ENCODE peak calls at places on chromosome 4, in four cellular contexts. K, B, E and A are unnamed samples.

GRCh38 chr4:43867908-43868307 is 580.7 kb downstream of the KCTD8 start:
- DNase-seq in K (no peak), B (no peak), E (no peak), A (no peak)

GRCh38 chr4:182884046-182884445 is 33.1 kb downstream of the DCTD start:
- DNase-seq in K (no peak), B (no peak), E (no peak), A (no peak)

GRCh38 chr4:74772783-74773182 is 21.5 kb downstream of the BTC start:
- DNase-seq in K (no peak), B (no peak), E (no peak), A (no peak)

GRCh38 chr4:2742081-2742822 is 13.9 kb downstream of the TNIP2 start:
- DNase-seq in K (no peak), B (no peak), E (no peak), A (no peak)

GRCh38 chr4:181157647-181158046 is 1085.6 kb upstream of the TENM3 start:
- DNase-seq in K (no peak), B (no peak), E (no peak), A (no peak)

GRCh38 chr4:184448828-184449227 is 25.5 kb downstream of the IRF2 start:
- DNase-seq in K (no peak), B (no peak), E (no peak), A (no peak)

GRCh38 chr4:39256436-39256835 is 74.1 kb downstream of the WDR19 start:
- DNase-seq in K (no peak), B (no peak), E (no peak), A (no peak)

GRCh38 chr4:3374011-3374645 is 67.6 kb upstream of the HGFAC start:
- DNase-seq in K (no peak), B (no peak), E (no peak), A (no peak)

GRCh38 chr4:161949941-161950725 is 213.7 kb downstream of the FSTL5 start:
- DNase-seq in K (no peak), B (no peak), E (no peak), A (no peak)

GRCh38 chr4:183241322-183241640 is 78.8 kb downstream of the CLDN22 start:
- DNase-seq in K (no peak), B (peak), E (no peak), A (no peak)

GRCh38 chr4:37988670-37989069 is 28.5 kb downstream of the PTTG2 start:
- DNase-seq in K (no peak), B (no peak), E (no peak), A (no peak)

GRCh38 chr4:47525154-47525819 is 40.2 kb downstream of the ATP10D start:
- DNase-seq in K (no peak), B (no peak), E (no peak), A (no peak)

GRCh38 chr4:113146876-113147358 is 97.5 kb downstream of the ANK2 start:
- DNase-seq in K (peak), B (no peak), E (peak), A (no peak)

GRCh38 chr4:8191136-8191747 is 7.8 kb upstream of the SH3TC1 start:
- DNase-seq in K (peak), B (peak), E (peak), A (no peak)

GRCh38 chr4:69965628-69966027 is at the start of gene CSN2:
- DNase-seq in K (no peak), B (no peak), E (no peak), A (no peak)

GRCh38 chr4:186878203-186878800 is 154.6 kb upstream of the FAT1 start:
- DNase-seq in K (no peak), B (no peak), E (no peak), A (no peak)

GRCh38 chr4:31613946-31614623 is 893.9 kb downstream of the PCDH7 start:
- DNase-seq in K (no peak), B (no peak), E (no peak), A (no peak)

GRCh38 chr4:10089346-10089745 is 27.3 kb downstream of the WDR1 start:
- DNase-seq in K (peak), B (no peak), E (no peak), A (no peak)

GRCh38 chr4:73170518-73171198 is 87.9 kb downstream of the ANKRD17 start:
- DNase-seq in K (no peak), B (no peak), E (no peak), A (no peak)

GRCh38 chr4:83691998-83692397 is 156.1 kb downstream of the GPAT3 start:
- DNase-seq in K (no peak), B (no peak), E (no peak), A (no peak)

GRCh38 chr4:168197926-168198325 is 105.6 kb downstream of the ANXA10 start:
- DNase-seq in K (no peak), B (no peak), E (no peak), A (no peak)

GRCh38 chr4:134544303-134544761 is 342.7 kb upstream of the PABPC4L start:
- DNase-seq in K (no peak), B (no peak), E (no peak), A (no peak)

GRCh38 chr4:87506974-87507701 is 22.0 kb downstream of the SPARCL1 start:
- DNase-seq in K (no peak), B (no peak), E (no peak), A (no peak)

GRCh38 chr4:98653006-98653405 is 5.4 kb downstream of the TSPAN5 start:
- DNase-seq in K (no peak), B (no peak), E (no peak), A (no peak)

GRCh38 chr4:137531121-137531520 is 1.2 kb downstream of the PCDH18 start:
- DNase-seq in K (no peak), B (no peak), E (no peak), A (peak)

GRCh38 chr4:2048831-2049230 is 10.3 kb upstream of the NAT8L start:
- DNase-seq in K (no peak), B (no peak), E (no peak), A (no peak)

GRCh38 chr4:75696036-75696435 is 22.8 kb upstream of the G3BP2 start:
- DNase-seq in K (no peak), B (no peak), E (no peak), A (no peak)

GRCh38 chr4:88005086-88005485 is 2.3 kb upstream of the PKD2 start:
- DNase-seq in K (no peak), B (no peak), E (no peak), A (no peak)

GRCh38 chr4:142095886-142096605 is 459.7 kb downstream of the IL15 start:
- DNase-seq in K (no peak), B (no peak), E (no peak), A (no peak)

GRCh38 chr4:88705805-88706518 is 8.3 kb upstream of the NAP1L5 start:
- DNase-seq in K (no peak), B (no peak), E (no peak), A (no peak)

GRCh38 chr4:2363056-2363719 is 55.3 kb downstream of the ZFYVE28 start:
- DNase-seq in K (peak), B (no peak), E (no peak), A (no peak)

GRCh38 chr4:24024157-24024556 is 134.3 kb upstream of the PPARGC1A start:
- DNase-seq in K (no peak), B (no peak), E (no peak), A (no peak)

GRCh38 chr4:101921370-101921769 is 130.8 kb downstream of the BANK1 start:
- DNase-seq in K (no peak), B (no peak), E (no peak), A (no peak)

GRCh38 chr4:94519925-94520789 is 68.4 kb downstream of the PDLIM5 start:
- DNase-seq in K (no peak), B (no peak), E (no peak), A (no peak)
- TF ChIP-seq SIN3A in K (no peak), B (no peak), E (no peak), A (no peak)

GRCh38 chr4:76866641-76867040 is 31.3 kb downstream of the SOWAHB start:
- DNase-seq in K (no peak), B (no peak), E (no peak), A (no peak)

GRCh38 chr4:76872556-76872955 is 25.4 kb downstream of the SOWAHB start:
- DNase-seq in K (no peak), B (no peak), E (no peak), A (no peak)

GRCh38 chr4:76867880-76868655 is 29.9 kb downstream of the SOWAHB start:
- DNase-seq in K (no peak), B (no peak), E (no peak), A (no peak)

GRCh38 chr4:76867377-76867776 is 30.6 kb downstream of the SOWAHB start:
- DNase-seq in K (no peak), B (no peak), E (no peak), A (no peak)
- TF ChIP-seq MXI1 in K (no peak), B (no peak), E (no peak), A (no peak)

DNA sequence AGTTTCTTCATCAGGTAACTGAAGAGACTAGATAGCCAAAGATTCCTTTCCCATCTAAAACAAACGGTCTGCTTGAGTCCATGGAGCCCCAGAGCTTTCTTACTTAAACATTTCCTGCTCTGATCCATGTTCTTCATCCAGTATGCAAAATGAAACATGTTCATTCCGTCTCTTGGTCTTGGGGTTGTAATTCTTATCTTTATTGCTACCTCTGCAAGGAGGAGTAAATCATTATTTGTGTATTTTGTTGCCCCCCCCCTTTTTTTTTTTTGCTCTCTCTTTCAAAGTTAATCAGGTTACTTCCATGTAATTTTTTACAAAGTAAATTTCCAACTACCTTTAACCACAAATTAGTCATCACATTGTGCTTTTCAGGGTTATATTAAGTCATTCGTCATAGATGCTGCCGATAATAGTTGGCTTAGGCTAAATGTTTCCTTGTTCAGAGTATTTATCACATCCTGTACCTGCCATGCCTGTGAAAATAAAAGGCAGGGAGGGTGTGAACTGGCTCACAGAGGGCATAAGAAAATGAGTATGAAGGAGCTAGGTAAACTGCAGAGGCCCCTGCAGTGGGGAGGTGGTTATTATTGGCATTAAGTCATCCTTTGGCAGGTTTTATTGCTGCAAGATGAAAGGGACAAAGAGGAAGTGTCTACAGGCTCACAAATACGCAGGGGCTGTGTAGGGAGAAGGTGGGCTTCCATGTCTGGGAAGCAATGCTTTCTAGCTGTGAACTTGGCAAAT is 76.7 kb upstream of the HS3ST1 start:
- DNase-seq in K (no peak), B (no peak), E (no peak), A (no peak)
- TF ChIP-seq SIN3A in K (no peak), B (no peak), E (no peak), A (no peak)

DNA sequence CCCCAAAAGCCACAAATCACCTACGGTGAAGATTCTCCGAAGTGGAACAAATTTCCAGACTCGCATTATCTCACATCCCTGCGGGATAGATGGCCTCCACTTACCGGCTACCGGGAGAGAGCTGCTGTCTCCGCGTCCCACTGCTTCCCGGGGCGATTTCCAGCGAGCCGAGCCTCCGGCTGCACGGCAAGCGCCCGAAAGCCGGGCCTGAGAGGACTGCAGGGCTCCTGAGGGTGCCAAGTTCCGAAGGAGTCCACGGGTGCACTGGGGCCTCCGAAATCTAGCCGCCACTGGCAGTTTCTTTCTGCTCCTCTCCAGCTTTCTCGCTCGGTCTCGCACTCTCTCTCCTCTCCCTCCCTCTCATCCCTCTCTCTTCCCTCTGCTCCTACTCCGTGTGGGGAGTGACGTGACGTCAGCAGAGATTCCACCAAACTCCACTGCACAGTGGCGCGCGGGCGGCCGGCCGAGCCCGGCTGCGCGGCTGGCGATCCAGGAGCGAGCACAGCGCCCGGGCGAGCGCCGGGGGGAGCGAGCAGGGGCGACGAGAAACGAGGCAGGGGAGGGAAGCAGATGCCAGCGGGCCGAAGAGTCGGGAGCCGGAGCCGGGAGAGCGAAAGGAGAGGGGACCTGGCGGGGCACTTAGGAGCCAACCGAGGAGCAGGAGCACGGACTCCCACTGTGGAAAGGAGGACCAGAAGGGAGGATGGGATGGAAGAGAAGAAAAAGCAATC is 14.0 kb upstream of the PITX2 start:
- DNase-seq in K (no peak), B (no peak), E (no peak), A (no peak)
- TF ChIP-seq MXI1 in K (no peak), B (no peak), E (no peak), A (no peak)

GRCh38 chr4:64545593-64545992 is 136.3 kb upstream of the TECRL start:
- DNase-seq in K (no peak), B (no peak), E (no peak), A (no peak)

GRCh38 chr4:64551125-64551524 is 141.9 kb upstream of the TECRL start:
- DNase-seq in K (no peak), B (no peak), E (no peak), A (no peak)
- TF ChIP-seq SIN3A in K (no peak), B (no peak), E (no peak), A (no peak)